ENCODE peak calls at places on chromosomes 13 and 19, in eight cellular contexts. J, M, E, H, D, S, B and V are unnamed samples.

GRCh38 chr13:34587586-34587985 is 354.5 kb upstream of the NBEA start:
- DNase-seq in J (no peak), M (no peak), E (peak), H (no peak), D (no peak), S (no peak), B (no peak), V (no peak)

GRCh38 chr19:43755256-43755801 is 567 bp upstream of the SMG9 start:
- DNase-seq in J (peak), M (no peak), E (no peak), H (peak), D (peak), S (no peak), B (peak), V (no peak)

GRCh38 chr19:45515081-45515624 is 7.9 kb downstream of the VASP start:
- DNase-seq in J (peak), M (no peak), E (no peak), H (no peak), D (no peak), S (no peak), B (peak), V (no peak)

GRCh38 chr13:72127031-72127430 is 260.0 kb upstream of the DACH1 start:
- DNase-seq in J (no peak), M (no peak), E (no peak), H (no peak), D (no peak), S (no peak), B (no peak), V (no peak)

GRCh38 chr19:57320180-57321084 is at the start of gene ZNF543:
- DNase-seq in J (peak), M (peak), E (peak), H (peak), D (peak), S (peak), B (peak), V (peak)

GRCh38 chr13:110574161-110574560 is 12.6 kb upstream of the RAB20 start:
- DNase-seq in J (no peak), M (no peak), E (no peak), H (no peak), D (no peak), S (no peak), B (no peak), V (no peak)

GRCh38 chr19:35056513-35057063 is 15.1 kb downstream of the HPN start:
- DNase-seq in J (no peak), M (no peak), E (no peak), H (no peak), D (no peak), S (no peak), B (no peak), V (no peak)

GRCh38 chr19:46660008-46660517 is 919 bp downstream of the DACT3 start:
- DNase-seq in J (peak), M (no peak), E (no peak), H (no peak), D (peak), S (no peak), B (peak), V (no peak)

GRCh38 chr13:23352161-23352560 is 81.3 kb downstream of the SACS start:
- DNase-seq in J (no peak), M (no peak), E (no peak), H (no peak), D (no peak), S (no peak), B (no peak), V (no peak)

GRCh38 chr19:7942981-7943443 is 454 bp downstream of the TIMM44 start:
- DNase-seq in J (no peak), M (no peak), E (no peak), H (no peak), D (no peak), S (no peak), B (no peak), V (no peak)

GRCh38 chr13:100330662-100331061 is 241.8 kb downstream of the PCCA start:
- DNase-seq in J (no peak), M (no peak), E (no peak), H (no peak), D (no peak), S (no peak), B (no peak), V (no peak)

GRCh38 chr19:33355535-33355934 is 18.0 kb upstream of the CEBPG start:
- DNase-seq in J (no peak), M (no peak), E (no peak), H (no peak), D (no peak), S (no peak), B (no peak), V (no peak)

GRCh38 chr19:37513397-37513796 is 6.7 kb downstream of the ZNF793 start:
- DNase-seq in J (no peak), M (no peak), E (no peak), H (no peak), D (no peak), S (no peak), B (no peak), V (no peak)

GRCh38 chr19:49679832-49680472 is 2.9 kb downstream of the PRMT1 start:
- DNase-seq in J (no peak), M (no peak), E (no peak), H (no peak), D (no peak), S (no peak), B (no peak), V (no peak)

GRCh38 chr13:75404721-75405120 is 77.2 kb downstream of the TBC1D4 start:
- DNase-seq in J (no peak), M (no peak), E (no peak), H (no peak), D (no peak), S (no peak), B (no peak), V (no peak)

GRCh38 chr13:79741006-79741405 is 260.1 kb downstream of the NDFIP2 start:
- DNase-seq in J (no peak), M (no peak), E (no peak), H (no peak), D (no peak), S (peak), B (peak), V (peak)

GRCh38 chr13:80881495-80882482 is 540.9 kb upstream of the SPRY2 start:
- DNase-seq in J (no peak), M (no peak), E (no peak), H (no peak), D (no peak), S (no peak), B (no peak), V (peak)

GRCh38 chr13:100837611-100838010 is 163.0 kb upstream of the TMTC4 start:
- DNase-seq in J (no peak), M (no peak), E (no peak), H (no peak), D (no peak), S (no peak), B (no peak), V (no peak)

GRCh38 chr19:16584825-16585801 is 12.9 kb upstream of the SLC35E1 start:
- DNase-seq in J (peak), M (no peak), E (no peak), H (no peak), D (no peak), S (no peak), B (no peak), V (no peak)

GRCh38 chr19:12162513-12162881 is 399 bp upstream of the ZNF136 start:
- DNase-seq in J (no peak), M (no peak), E (no peak), H (no peak), D (no peak), S (no peak), B (no peak), V (no peak)

GRCh38 chr19:36972594-36972993 is 56.5 kb downstream of the ZNF568 start:
- DNase-seq in J (peak), M (no peak), E (no peak), H (no peak), D (no peak), S (no peak), B (no peak), V (no peak)

GRCh38 chr13:27793377-27794074 is 1.2 kb downstream of the GSX1 start:
- DNase-seq in J (no peak), M (no peak), E (no peak), H (no peak), D (no peak), S (no peak), B (no peak), V (no peak)

GRCh38 chr13:112188298-112188610 is 121.3 kb downstream of the SOX1 start:
- DNase-seq in J (no peak), M (no peak), E (no peak), H (no peak), D (no peak), S (no peak), B (no peak), V (no peak)

GRCh38 chr13:112679932-112680677 is 9.7 kb upstream of the ATP11A start:
- DNase-seq in J (no peak), M (no peak), E (no peak), H (no peak), D (no peak), S (no peak), B (no peak), V (no peak)

DNA sequence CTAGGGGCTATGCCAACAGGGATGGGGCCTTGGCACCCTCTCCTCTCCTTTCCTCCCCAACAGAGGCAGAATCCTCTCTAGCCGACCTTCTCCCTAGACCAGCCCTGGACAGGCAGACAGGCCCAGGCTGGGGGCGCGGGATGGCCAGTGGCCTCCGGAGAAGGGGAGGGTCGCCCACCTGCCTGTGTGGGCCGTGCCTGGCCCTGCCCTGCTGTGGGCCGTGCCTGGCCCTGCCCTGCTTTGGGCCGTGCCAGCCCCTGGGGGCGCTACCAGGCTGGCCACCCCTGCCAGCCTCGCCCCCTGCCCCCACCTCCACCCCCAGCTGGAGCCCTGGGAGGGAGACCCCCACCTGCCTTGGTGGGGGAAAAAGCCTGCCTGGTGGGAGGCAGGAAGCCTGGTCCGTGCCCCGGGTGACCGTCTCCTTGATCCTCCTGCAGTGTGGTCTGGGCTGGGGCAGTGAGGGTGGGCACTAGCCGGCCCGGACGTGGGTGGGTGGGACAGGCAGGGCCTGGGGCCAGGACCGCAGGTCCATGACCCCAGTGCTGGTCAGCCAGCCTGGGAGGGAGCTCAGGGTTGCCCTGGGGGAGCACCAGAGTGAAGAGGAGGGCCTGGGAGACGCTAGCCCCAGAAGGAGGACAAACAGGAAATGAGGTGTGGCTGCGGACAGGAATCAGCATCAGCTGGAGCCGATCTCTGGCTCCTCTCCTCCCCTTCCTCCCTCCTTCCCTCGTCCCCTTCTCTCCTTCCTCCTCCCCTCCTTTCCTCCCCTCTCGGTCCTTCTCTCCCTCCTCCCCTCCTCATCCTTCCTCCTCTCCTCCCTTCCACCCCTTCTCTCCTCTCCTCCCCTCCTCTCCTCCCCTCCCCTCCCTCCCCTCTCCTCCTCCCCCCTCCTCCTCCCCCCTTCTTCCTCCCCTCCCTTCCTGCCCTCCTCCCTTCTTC is 5.1 kb upstream of the MKNK2 start:
- DNase-seq in J (peak), M (no peak), E (peak), H (no peak), D (no peak), S (no peak), B (peak), V (no peak)
- TF ChIP-seq CTCF in J (no peak), M (no peak), E (no peak), H (no peak), D (no peak), S (peak), B (no peak), V (peak)

GRCh38 chr13:47794963-47795362 is 206.1 kb downstream of the SUCLA2 start:
- DNase-seq in J (no peak), M (no peak), E (no peak), H (no peak), D (no peak), S (no peak), B (no peak), V (no peak)
- TF ChIP-seq CTCF in J (peak), M (no peak), E (peak), H (peak), D (peak), S (peak), B (peak), V (peak)

GRCh38 chr13:41848435-41849255 is 112.3 kb downstream of the VWA8 start:
- DNase-seq in J (no peak), M (no peak), E (no peak), H (no peak), D (no peak), S (no peak), B (no peak), V (no peak)
- TF ChIP-seq CTCF in J (no peak), M (no peak), E (no peak), H (no peak), D (no peak), S (peak), B (no peak), V (peak)

GRCh38 chr13:32638739-32639138 is 52.5 kb downstream of the PDS5B start:
- DNase-seq in J (no peak), M (no peak), E (no peak), H (no peak), D (no peak), S (no peak), B (no peak), V (no peak)
- TF ChIP-seq CTCF in J (no peak), M (no peak), E (no peak), H (no peak), D (no peak), S (no peak), B (no peak), V (no peak)

DNA sequence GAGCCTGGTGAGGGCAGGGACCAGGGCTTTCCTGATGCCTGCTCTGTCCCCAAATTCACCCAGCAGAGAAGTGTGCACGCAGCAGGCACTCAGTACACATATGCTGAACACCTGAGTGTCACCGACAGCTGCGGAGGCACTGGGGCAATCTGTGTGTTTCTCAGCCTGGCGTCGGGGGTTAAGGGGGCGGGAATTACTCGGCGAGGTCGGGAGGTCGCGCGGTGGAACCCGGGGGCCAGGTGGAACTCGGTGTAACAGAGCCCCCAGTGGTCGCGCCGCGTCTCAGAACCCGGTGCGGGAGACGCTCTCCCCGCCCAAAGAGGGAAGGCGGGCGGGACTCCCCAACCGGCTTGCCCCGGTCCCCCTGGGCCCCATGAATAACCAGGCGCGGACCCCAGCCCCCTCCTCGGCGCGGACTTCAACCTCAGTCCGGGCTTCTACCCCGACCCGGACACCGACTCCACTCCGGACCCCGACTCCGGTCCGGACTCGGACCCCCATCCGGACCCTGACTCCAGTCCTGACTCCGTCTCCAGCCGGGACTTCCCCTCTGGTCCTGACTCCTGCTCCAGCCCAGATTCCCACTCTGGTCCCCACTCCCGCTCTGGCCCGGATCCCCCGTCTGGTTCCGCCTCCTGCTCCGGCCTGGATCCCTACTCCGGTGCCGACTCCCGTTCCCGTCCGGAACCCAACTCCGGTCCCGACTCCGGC is at the start of gene SELENOV:
- DNase-seq in J (no peak), M (no peak), E (no peak), H (no peak), D (peak), S (no peak), B (no peak), V (no peak)
- TF ChIP-seq CTCF in J (no peak), M (no peak), E (no peak), H (peak), D (no peak), S (no peak), B (no peak), V (peak)

GRCh38 chr13:66617786-66618185 is 612.4 kb downstream of the PCDH9 start:
- DNase-seq in J (no peak), M (no peak), E (no peak), H (no peak), D (no peak), S (no peak), B (no peak), V (no peak)

GRCh38 chr13:66623129-66623528 is 607.0 kb downstream of the PCDH9 start:
- DNase-seq in J (no peak), M (no peak), E (no peak), H (no peak), D (no peak), S (no peak), B (no peak), V (no peak)

GRCh38 chr13:66612983-66613382 is 617.2 kb downstream of the PCDH9 start:
- DNase-seq in J (no peak), M (no peak), E (no peak), H (no peak), D (no peak), S (no peak), B (no peak), V (no peak)

GRCh38 chr13:66624302-66624701 is 605.8 kb downstream of the PCDH9 start:
- DNase-seq in J (no peak), M (no peak), E (no peak), H (no peak), D (no peak), S (no peak), B (no peak), V (no peak)

GRCh38 chr13:66618702-66619101 is 611.4 kb downstream of the PCDH9 start:
- DNase-seq in J (no peak), M (no peak), E (peak), H (no peak), D (no peak), S (no peak), B (no peak), V (no peak)
- TF ChIP-seq CTCF in J (no peak), M (no peak), E (peak), H (no peak), D (peak), S (peak), B (peak), V (peak)